ENCODE peak calls at places on chromosomes 5 and 9, in ten cellular contexts. T, U, E, S, I, O, M, G, V and Y are unnamed samples.

GRCh38 chr9:115672477-115673316 is 480.9 kb upstream of the PAPPA start:
- DNase-seq in G (no peak), U (peak; percentile 99), I (peak; percentile 38), M (no peak), V (peak; percentile 96), O (no peak), S (no peak), E (peak; percentile 97), T (peak; percentile 98), Y (no peak)

GRCh38 chr5:10724799-10725507 is 36.1 kb downstream of the DAP start:
- DNase-seq in V (peak; percentile 83), U (peak; percentile 93), G (peak; percentile 70), E (peak; percentile 100), I (no peak), S (no peak), M (no peak), T (peak; percentile 89), O (no peak), Y (no peak)

GRCh38 chr9:115369322-115369957 is 251.5 kb upstream of the TNC start:
- DNase-seq in G (no peak), V (peak; percentile 44), O (no peak), E (no peak), M (peak; percentile 51), T (peak; percentile 90), S (no peak), U (peak; percentile 81), I (peak; percentile 15), Y (no peak)

GRCh38 chr5:1763548-1763911 is 36.1 kb downstream of the MRPL36 start:
- DNase-seq in I (peak; percentile 74), T (peak; percentile 78), V (peak; percentile 52), E (peak; percentile 60), S (peak; percentile 22), M (no peak), O (no peak), U (peak; percentile 45), G (no peak), Y (no peak)

GRCh38 chr5:181188700-181189362 is 16.2 kb downstream of the TRIM7 start:
- DNase-seq in I (peak; percentile 95), O (peak; percentile 49), T (peak; percentile 54), E (peak; percentile 81), V (peak; percentile 91), G (peak; percentile 80), U (peak; percentile 70), S (peak; percentile 77), M (no peak), Y (peak; percentile 91)

GRCh38 chr9:18544456-18544855 is 70.5 kb downstream of the ADAMTSL1 start:
- DNase-seq in V (no peak), O (no peak), E (peak; percentile 48), G (no peak), U (peak; percentile 54), S (no peak), M (no peak), T (peak; percentile 43), I (no peak), Y (no peak)

GRCh38 chr5:1883925-1884637 is 1.4 kb upstream of the IRX4 start:
- DNase-seq in T (no peak), E (no peak), G (peak; percentile 7), O (no peak), S (no peak), U (no peak), V (no peak), I (peak; percentile 68), M (no peak), Y (no peak)

GRCh38 chr9:120383999-120384924 is 195.7 kb downstream of the CDK5RAP2 start:
- DNase-seq in M (peak; percentile 75), T (no peak), O (no peak), E (no peak), V (no peak), U (peak; percentile 82), I (peak; percentile 21), G (peak; percentile 80), S (no peak), Y (no peak)

GRCh38 chr9:71746023-71746752 is 22.1 kb downstream of the CEMIP2 start:
- DNase-seq in V (no peak), G (no peak), I (no peak), U (no peak), O (no peak), T (no peak), E (no peak), S (no peak), M (no peak), Y (no peak)

GRCh38 chr9:3385871-3386270 is 139.9 kb downstream of the RFX3 start:
- DNase-seq in V (no peak), G (no peak), U (no peak), S (no peak), E (no peak), O (peak; percentile 2), T (peak; percentile 3), M (no peak), I (no peak), Y (no peak)

GRCh38 chr9:136237486-136238341 is 7.9 kb downstream of the QSOX2 start:
- DNase-seq in T (no peak), E (no peak), M (no peak), V (no peak), O (no peak), I (no peak), S (no peak), G (no peak), U (no peak), Y (no peak)

GRCh38 chr5:1726469-1726865 is 73.2 kb downstream of the MRPL36 start:
- DNase-seq in G (no peak), M (no peak), T (no peak), O (no peak), U (no peak), E (no peak), S (no peak), V (no peak), I (no peak), Y (no peak)

GRCh38 chr5:10030219-10030831 is 219.4 kb downstream of the ATPSCKMT start:
- DNase-seq in T (peak; percentile 58), V (peak; percentile 20), E (peak; percentile 55), G (no peak), S (no peak), I (no peak), O (no peak), M (no peak), U (peak; percentile 30), Y (no peak)

GRCh38 chr9:137067860-137068538 is 2.4 kb downstream of the SAPCD2 start:
- DNase-seq in M (peak; percentile 75), T (peak; percentile 67), S (peak; percentile 82), O (peak; percentile 73), E (peak; percentile 74), G (peak; percentile 87), I (peak; percentile 75), V (peak; percentile 88), U (peak; percentile 64), Y (no peak)

GRCh38 chr5:8676731-8677130 is 807.8 kb downstream of the MTRR start:
- DNase-seq in G (no peak), S (no peak), T (peak; percentile 17), U (no peak), V (no peak), O (no peak), I (no peak), E (peak; percentile 42), M (no peak), Y (no peak)

GRCh38 chr5:115586525-115587146 is 15.6 kb downstream of the TICAM2 start:
- DNase-seq in G (no peak), V (peak; percentile 18), I (no peak), T (peak; percentile 50), U (peak; percentile 29), S (no peak), M (peak; percentile 24), E (no peak), O (no peak), Y (no peak)

GRCh38 chr5:164119806-164120440 is 614.5 kb downstream of the MAT2B start:
- DNase-seq in E (peak; percentile 72), T (peak; percentile 61), U (peak; percentile 69), I (no peak), V (peak; percentile 50), S (no peak), M (peak; percentile 29), O (no peak), G (no peak), Y (no peak)

GRCh38 chr5:65199988-65200668 is 281.6 kb downstream of the ADAMTS6 start:
- DNase-seq in V (no peak), E (peak; percentile 59), S (no peak), M (no peak), U (peak; percentile 87), T (peak; percentile 81), I (no peak), G (no peak), O (no peak), Y (no peak)

GRCh38 chr5:132227235-132227484 is 493 bp downstream of the P4HA2 start:
- DNase-seq in S (no peak), U (no peak), T (no peak), I (peak; percentile 80), G (no peak), E (no peak), V (no peak), M (no peak), O (no peak), Y (no peak)

GRCh38 chr5:176396330-176396729 is 7.8 kb downstream of the HIGD2A start:
- DNase-seq in M (no peak), O (no peak), G (no peak), U (no peak), T (peak; percentile 35), S (no peak), V (no peak), E (no peak), I (no peak), Y (no peak)

GRCh38 chr9:69760278-69760610 is 433 bp upstream of the PTAR1 start:
- DNase-seq in T (no peak), E (no peak), I (no peak), M (no peak), S (no peak), U (no peak), O (no peak), G (peak; percentile 18), V (no peak), Y (no peak)

GRCh38 chr9:136436055-136436634 is 3.5 kb downstream of the INPP5E start:
- DNase-seq in U (no peak), G (no peak), V (no peak), E (no peak), T (no peak), S (no peak), O (no peak), I (no peak), M (no peak), Y (no peak)

GRCh38 chr5:17216176-17216973 is 1.1 kb upstream of the BASP1 start:
- DNase-seq in T (peak; percentile 82), I (peak; percentile 95), U (peak; percentile 70), E (peak; percentile 84), S (no peak), O (no peak), V (peak; percentile 92), M (peak; percentile 69), G (peak; percentile 75), Y (peak; percentile 87)

GRCh38 chr9:36136277-36136893 is at the start of gene GLIPR2:
- DNase-seq in E (peak; percentile 61), T (peak; percentile 72), V (peak; percentile 49), M (no peak), O (peak; percentile 73), G (peak; percentile 63), U (peak; percentile 68), I (peak; percentile 78), S (peak; percentile 51), Y (peak; percentile 43)

GRCh38 chr9:125066839-125067619 is 76.3 kb downstream of the SCAI start:
- DNase-seq in O (no peak), U (peak; percentile 29), M (no peak), T (peak; percentile 34), E (no peak), I (peak; percentile 5), G (no peak), V (no peak), S (no peak), Y (no peak)

GRCh38 chr5:147963948-147964693 is 57.8 kb upstream of the C5orf46 start:
- DNase-seq in G (no peak), U (no peak), M (no peak), S (no peak), I (peak; percentile 15), O (no peak), E (no peak), T (no peak), V (no peak), Y (no peak)

GRCh38 chr9:130779153-130779855 is 55.8 kb upstream of the ABL1 start:
- DNase-seq in M (no peak), S (no peak), U (peak; percentile 62), E (no peak), V (peak; percentile 13), G (no peak), O (no peak), T (peak; percentile 26), I (no peak), Y (no peak)

GRCh38 chr9:98375138-98375726 is 119.8 kb upstream of the TBC1D2 start:
- DNase-seq in I (no peak), U (peak; percentile 86), M (no peak), E (peak; percentile 85), S (no peak), V (peak; percentile 53), G (no peak), T (peak; percentile 73), O (no peak), Y (no peak)